ENCODE peak calls at places on chromosomes 2 and 18, in seven cellular contexts. F is H9, Y is H1, D is neuronal stem cell, K is mesendoderm, O is mesenchymal stem cell, P is trophoblast cell. A is an unnamed sample.

GRCh38 chr2:86360781-86361180 is 23.4 kb upstream of the REEP1 start:
- DNase-seq in F (no peak), P (no peak), K (peak), D (peak), Y (no peak), O (no peak), A (no peak)

GRCh38 chr2:8238521-8239230 is 443.2 kb upstream of the ID2 start:
- DNase-seq in D (no peak), K (no peak), P (no peak), Y (no peak), O (no peak), F (no peak), A (no peak)

GRCh38 chr2:64990823-64991222 is 1.6 kb downstream of the SLC1A4 start:
- DNase-seq in O (peak), P (no peak), Y (no peak), K (no peak), D (no peak), F (no peak), A (no peak)

GRCh38 chr18:76480913-76481312 is 14.1 kb downstream of the ZNF516 start:
- DNase-seq in Y (no peak), F (no peak), O (no peak), K (peak), D (no peak), P (no peak), A (no peak)

GRCh38 chr2:113784823-113785744 is 28.6 kb upstream of the SLC35F5 start:
- DNase-seq in P (no peak), F (no peak), K (no peak), Y (no peak), D (no peak), O (no peak), A (no peak)

GRCh38 chr2:127293386-127293757 is 572 bp downstream of the ERCC3 start:
- DNase-seq in F (no peak), Y (no peak), P (no peak), K (peak), D (no peak), O (peak), A (no peak)

GRCh38 chr2:54818226-54818625 is 94.8 kb downstream of the EML6 start:
- DNase-seq in F (no peak), Y (no peak), D (no peak), K (no peak), P (no peak), O (no peak), A (no peak)

GRCh38 chr2:130756041-130756720 is 841 bp downstream of the AMER3 start:
- DNase-seq in F (peak), D (peak), P (no peak), Y (peak), K (peak), O (no peak), A (no peak)

GRCh38 chr2:88190808-88191721 is 20.9 kb downstream of the THNSL2 start:
- DNase-seq in Y (no peak), K (peak), O (peak), P (no peak), D (peak), F (peak), A (peak)

GRCh38 chr2:96789245-96789617 is 26.8 kb upstream of the CNNM3 start:
- DNase-seq in D (no peak), F (no peak), K (no peak), Y (no peak), P (no peak), O (no peak), A (no peak)

GRCh38 chr18:12455511-12455910 is 47.8 kb downstream of the PRELID3A start:
- DNase-seq in O (no peak), D (no peak), Y (no peak), F (no peak), P (no peak), K (no peak), A (peak)

GRCh38 chr18:32683044-32683443 is 89.8 kb downstream of the KLHL14 start:
- DNase-seq in K (peak), F (no peak), P (no peak), Y (no peak), O (no peak), D (no peak), A (no peak)

GRCh38 chr2:3736112-3736511 is 32.7 kb downstream of the DCDC2C start:
- DNase-seq in O (no peak), Y (no peak), F (no peak), D (no peak), P (no peak), K (no peak), A (no peak)

GRCh38 chr18:23259701-23260661 is 124.7 kb downstream of the CABLES1 start:
- DNase-seq in D (peak), Y (no peak), O (peak), K (peak), F (peak), P (peak), A (peak)

GRCh38 chr2:39377226-39377939 is 59.7 kb downstream of the MAP4K3 start:
- DNase-seq in P (no peak), K (peak), Y (no peak), O (peak), D (no peak), F (no peak), A (no peak)

GRCh38 chr2:149225446-149225845 is 104.9 kb upstream of the LYPD6 start:
- DNase-seq in F (no peak), Y (no peak), K (no peak), O (no peak), D (no peak), P (no peak), A (no peak)

GRCh38 chr18:58417752-58418151 is 211.1 kb downstream of the ALPK2 start:
- DNase-seq in Y (no peak), K (no peak), F (no peak), D (no peak), P (no peak), O (no peak), A (peak)

GRCh38 chr2:176292608-176293007 is 23.4 kb downstream of the MTX2 start:
- DNase-seq in F (no peak), Y (no peak), P (no peak), K (no peak), D (no peak), O (no peak), A (no peak)

GRCh38 chr2:39719317-39719716 is 53.6 kb downstream of the TMEM178A start:
- DNase-seq in K (no peak), O (no peak), P (no peak), D (no peak), Y (no peak), F (no peak), A (no peak)

GRCh38 chr18:3410273-3410672 is 39.7 kb upstream of the TGIF1 start:
- DNase-seq in D (no peak), F (no peak), P (no peak), O (no peak), Y (no peak), K (no peak), A (no peak)
- H2BK5ac ChIP-seq in D (no peak), F (no peak), P (no peak), O (no peak), Y (no peak), K (no peak), A (no peak)

GRCh38 chr2:69145204-69145603 is 132.2 kb downstream of the ANTXR1 start:
- DNase-seq in P (no peak), K (no peak), F (no peak), Y (no peak), D (no peak), O (no peak), A (no peak)
- H2BK5ac ChIP-seq in P (no peak), K (no peak), F (no peak), Y (no peak), D (no peak), O (no peak), A (no peak)

DNA sequence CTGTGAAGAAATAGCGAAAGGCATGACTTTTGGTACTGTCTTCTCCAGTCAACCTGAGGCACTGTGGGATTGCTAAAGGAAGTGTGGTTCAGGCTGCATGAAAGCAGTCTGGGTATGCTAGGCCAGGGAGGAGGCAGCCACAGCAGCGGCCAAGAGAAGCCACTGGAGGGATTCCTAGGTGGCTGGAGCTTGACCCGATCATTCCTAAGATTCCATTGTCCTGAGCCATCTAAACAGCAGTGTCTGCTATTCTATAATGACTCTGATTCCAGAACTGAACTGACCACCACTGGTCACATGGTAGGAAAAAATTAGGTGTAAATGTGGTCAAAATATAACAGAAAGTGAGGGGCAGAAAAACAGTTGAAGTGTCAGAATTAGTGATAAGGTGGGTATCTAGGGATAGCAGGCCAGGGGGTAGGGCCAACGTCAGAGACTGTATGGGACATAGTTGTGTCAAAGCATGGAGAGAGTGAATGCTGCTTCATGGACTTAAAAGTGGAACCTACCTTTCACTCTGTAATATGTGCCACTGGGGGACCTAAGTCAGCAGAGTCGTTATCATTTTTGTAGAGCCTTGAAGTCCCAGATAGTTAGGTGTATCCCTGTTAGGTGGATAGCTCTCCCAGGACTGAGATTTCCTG is 204.6 kb downstream of the CTNNA2 start:
- DNase-seq in F (peak), Y (peak), O (peak), D (no peak), K (peak), P (peak), A (peak)
- H2BK5ac ChIP-seq in F (no peak), Y (no peak), O (peak), D (no peak), K (no peak), P (peak), A (peak)

DNA sequence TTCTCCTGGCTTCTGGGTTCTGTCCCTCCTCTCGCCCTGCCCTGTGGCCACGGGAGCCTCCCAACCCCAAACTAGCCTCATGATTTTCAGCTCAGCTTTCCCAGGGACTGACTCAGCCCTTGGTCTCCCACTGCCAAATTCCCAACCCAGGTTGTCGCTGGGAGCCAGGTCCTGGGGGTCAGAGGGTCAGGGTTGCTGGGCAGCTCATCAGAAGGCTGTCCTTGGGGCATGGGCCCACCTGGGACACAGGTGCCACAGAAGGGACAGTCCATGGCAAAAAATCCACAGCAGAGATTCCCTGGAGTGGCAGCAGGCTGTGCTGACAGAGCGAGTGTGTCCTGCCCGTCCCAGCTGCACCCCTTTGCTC is 180.4 kb downstream of the TWIST2 start:
- DNase-seq in D (no peak), K (no peak), F (no peak), Y (no peak), P (no peak), O (no peak), A (no peak)
- H2BK5ac ChIP-seq in D (no peak), K (no peak), F (no peak), Y (no peak), P (no peak), O (no peak), A (no peak)

GRCh38 chr2:80222644-80223043 is 81.9 kb downstream of the LRRTM1 start:
- DNase-seq in Y (no peak), P (no peak), O (no peak), K (no peak), F (no peak), D (no peak), A (no peak)
- H2BK5ac ChIP-seq in Y (no peak), P (no peak), O (no peak), K (no peak), F (no peak), D (no peak), A (no peak)

DNA sequence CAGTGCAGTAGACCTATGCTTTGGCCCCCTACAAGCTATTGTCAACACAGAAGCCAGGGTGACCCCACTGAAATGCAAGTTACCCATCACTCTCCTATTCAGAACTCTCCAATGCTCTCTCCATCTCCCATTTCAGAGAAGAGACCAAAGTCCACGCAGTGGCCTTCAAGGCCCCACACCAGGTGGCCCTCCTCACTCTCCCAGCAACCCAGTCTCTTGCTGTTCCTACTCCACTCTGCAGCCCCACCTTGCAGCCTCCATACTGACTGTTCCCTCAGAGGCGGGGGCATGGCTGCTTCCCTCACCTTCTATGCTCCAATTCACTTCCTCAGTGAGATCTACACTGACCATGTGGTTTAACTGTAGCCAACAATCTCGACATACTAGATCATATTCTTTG is 313.3 kb downstream of the CELF4 start:
- DNase-seq in D (no peak), F (no peak), P (no peak), Y (no peak), O (no peak), K (no peak), A (no peak)
- H2BK5ac ChIP-seq in D (no peak), F (no peak), P (no peak), Y (no peak), O (no peak), K (no peak), A (no peak)

GRCh38 chr2:46471-47345 is at the start of gene FAM110C:
- DNase-seq in D (peak), Y (no peak), O (no peak), K (peak), F (peak), P (no peak), A (no peak)

GRCh38 chr2:47346-48218 is 1.3 kb upstream of the FAM110C start:
- DNase-seq in Y (no peak), D (no peak), P (no peak), O (no peak), F (no peak), K (peak), A (no peak)

GRCh38 chr2:46131-46470 is 204 bp downstream of the FAM110C start:
- DNase-seq in F (peak), O (no peak), Y (no peak), K (no peak), D (peak), P (no peak), A (no peak)

GRCh38 chr2:55587-56448 is 9.5 kb upstream of the FAM110C start:
- DNase-seq in Y (no peak), D (no peak), P (peak), F (no peak), O (no peak), K (no peak), A (no peak)

GRCh38 chr2:51613-52012 is 5.3 kb upstream of the FAM110C start:
- DNase-seq in F (no peak), O (no peak), P (no peak), D (no peak), Y (no peak), K (no peak), A (no peak)
- H2BK5ac ChIP-seq in F (no peak), O (no peak), P (no peak), D (no peak), Y (no peak), K (no peak), A (no peak)

GRCh38 chr2:203936535-203936934 is at the start of gene ICOS:
- DNase-seq in D (no peak), F (no peak), K (no peak), Y (no peak), O (no peak), P (no peak), A (no peak)

GRCh38 chr2:203935568-203935967 is 995 bp upstream of the ICOS start:
- DNase-seq in K (no peak), D (no peak), Y (no peak), O (no peak), F (no peak), P (no peak), A (no peak)

GRCh38 chr2:203936949-203937348 is 386 bp downstream of the ICOS start:
- DNase-seq in D (no peak), O (no peak), P (no peak), K (no peak), Y (no peak), F (no peak), A (no peak)

GRCh38 chr2:203934711-203935438 is 1.7 kb upstream of the ICOS start:
- DNase-seq in F (no peak), D (no peak), O (no peak), Y (no peak), P (no peak), K (no peak), A (no peak)

DNA sequence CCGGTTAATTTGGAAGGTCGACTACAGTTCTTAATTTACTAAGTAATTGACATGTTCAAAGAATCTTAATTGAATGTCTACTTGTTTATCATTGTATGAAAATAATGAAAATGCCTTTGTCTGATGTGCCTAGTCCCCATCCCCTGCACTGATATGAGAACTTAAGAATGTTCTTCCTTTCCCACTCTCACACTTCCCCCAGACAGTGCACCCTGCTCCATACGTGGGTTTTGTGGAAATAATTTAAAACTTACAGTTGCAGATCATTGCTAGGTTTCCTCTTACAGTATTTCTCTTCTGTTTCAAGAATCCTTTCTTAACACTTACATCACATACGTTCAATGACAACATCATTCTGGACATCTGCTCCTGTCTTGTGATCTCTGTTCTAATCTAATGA is 3.5 kb downstream of the ICOS start:
- DNase-seq in Y (no peak), O (no peak), D (no peak), K (no peak), P (no peak), F (no peak), A (no peak)
- H2BK5ac ChIP-seq in Y (no peak), O (no peak), D (no peak), K (no peak), P (no peak), F (no peak), A (no peak)

DNA sequence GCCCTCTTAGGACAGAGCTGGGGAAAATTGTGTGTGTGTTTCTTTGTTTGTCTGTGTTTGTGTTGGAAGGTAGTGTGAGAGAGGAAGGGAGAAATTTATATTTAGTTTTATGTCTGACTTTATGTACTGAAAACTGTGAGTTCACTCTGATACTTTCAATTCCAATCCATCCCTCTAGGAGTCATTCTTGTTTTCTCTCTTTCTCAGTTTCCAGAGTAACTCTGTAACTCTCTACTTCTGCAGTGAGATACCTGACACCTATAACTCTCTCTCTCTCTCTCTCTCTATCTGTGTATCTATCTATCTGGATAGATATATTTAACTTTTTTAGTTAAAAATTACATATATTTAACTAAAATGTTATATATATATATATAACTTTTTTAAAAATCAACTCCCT is 128.7 kb downstream of the UBR3 start:
- DNase-seq in F (no peak), P (no peak), K (no peak), D (no peak), Y (no peak), O (no peak), A (no peak)
- H2BK5ac ChIP-seq in F (no peak), P (no peak), K (no peak), D (no peak), Y (no peak), O (no peak), A (peak)

A was measured in IMR-90.